ENCODE peak calls at places on chromosomes 3 and 15, in ten cellular contexts. U is GM12865, X is RWPE1, P is progenitor cell of endocrine pancreas, T is mammary epithelial cell, S is heart right ventricle, F is hepatocyte, C is IMR-90, Z is BE2C, Q is AG04450. M is an unnamed sample.

GRCh38 chr3:46416134-46417119 is 9.4 kb downstream of the CCRL2 start:
- DNase-seq in U (peak), X (no peak), P (no peak), T (no peak), S (no peak), F (no peak), C (no peak), Z (no peak), Q (no peak), M (no peak)

GRCh38 chr15:36988947-36989346 is 111.4 kb downstream of the MEIS2 start:
- DNase-seq in U (no peak), X (no peak), P (no peak), T (peak), S (no peak), F (no peak), C (peak), Z (no peak), Q (no peak), M (no peak)

GRCh38 chr3:122784436-122784835 is 9.2 kb downstream of the HSPBAP1 start:
- DNase-seq in U (no peak), X (peak), P (no peak), T (peak), S (no peak), F (no peak), C (peak), Z (no peak), Q (no peak), M (no peak)

GRCh38 chr3:50604628-50605588 is 6.7 kb downstream of the CISH start:
- DNase-seq in U (no peak), X (no peak), P (no peak), T (no peak), S (peak), F (no peak), C (no peak), Z (no peak), Q (no peak), M (no peak)

GRCh38 chr15:70475439-70475781 is 287.9 kb downstream of the UACA start:
- DNase-seq in U (no peak), X (no peak), P (no peak), T (no peak), S (no peak), F (no peak), C (no peak), Z (no peak), Q (no peak), M (no peak)

GRCh38 chr3:105615814-105616213 is 249.1 kb downstream of the ALCAM start:
- DNase-seq in U (peak), X (no peak), P (no peak), T (no peak), S (no peak), F (no peak), C (no peak), Z (no peak), Q (no peak), M (no peak)

GRCh38 chr15:27336676-27337075 is 365.7 kb downstream of the GABRG3 start:
- DNase-seq in U (no peak), X (no peak), P (no peak), T (no peak), S (no peak), F (no peak), C (no peak), Z (no peak), Q (no peak), M (no peak)

GRCh38 chr3:165389653-165390052 is 193.5 kb upstream of the SLITRK3 start:
- DNase-seq in U (no peak), X (no peak), P (no peak), T (no peak), S (no peak), F (no peak), C (no peak), Z (no peak), Q (no peak), M (no peak)

GRCh38 chr3:168998792-168999191 is 664.7 kb downstream of the MECOM start:
- DNase-seq in U (no peak), X (peak), P (no peak), T (no peak), S (no peak), F (no peak), C (no peak), Z (no peak), Q (no peak), M (no peak)

GRCh38 chr15:38636597-38636996 is 72.0 kb upstream of the RASGRP1 start:
- DNase-seq in U (no peak), X (no peak), P (no peak), T (no peak), S (peak), F (no peak), C (no peak), Z (no peak), Q (no peak), M (no peak)

GRCh38 chr3:69239063-69239462 is 116.7 kb upstream of the LMOD3 start:
- DNase-seq in U (no peak), X (no peak), P (no peak), T (no peak), S (no peak), F (no peak), C (no peak), Z (no peak), Q (no peak), M (no peak)

GRCh38 chr3:171388537-171388936 is 71.7 kb downstream of the TNIK start:
- DNase-seq in U (no peak), X (no peak), P (no peak), T (no peak), S (no peak), F (no peak), C (no peak), Z (no peak), Q (no peak), M (no peak)

GRCh38 chr3:194301730-194302129 is 49.4 kb downstream of the CPN2 start:
- DNase-seq in U (no peak), X (no peak), P (no peak), T (no peak), S (no peak), F (no peak), C (no peak), Z (peak), Q (no peak), M (no peak)
- TF ChIP-seq CTCF in U (no peak), X (no peak), P (no peak), T (no peak), S (no peak), F (no peak), C (no peak), Z (no peak), Q (no peak), M (no peak)

GRCh38 chr3:143672396-143673165 is 175.7 kb downstream of the SLC9A9 start:
- DNase-seq in U (no peak), X (no peak), P (no peak), T (no peak), S (no peak), F (no peak), C (no peak), Z (no peak), Q (no peak), M (no peak)
- TF ChIP-seq CTCF in U (no peak), X (no peak), P (no peak), T (no peak), S (no peak), F (no peak), C (no peak), Z (no peak), Q (no peak), M (no peak)

GRCh38 chr15:25739687-25740121 is 123.4 kb downstream of the ATP10A start:
- DNase-seq in U (peak), X (no peak), P (no peak), T (no peak), S (no peak), F (peak), C (peak), Z (no peak), Q (peak), M (no peak)
- TF ChIP-seq CTCF in U (no peak), X (no peak), P (peak), T (no peak), S (peak), F (peak), C (peak), Z (no peak), Q (peak), M (no peak)

DNA sequence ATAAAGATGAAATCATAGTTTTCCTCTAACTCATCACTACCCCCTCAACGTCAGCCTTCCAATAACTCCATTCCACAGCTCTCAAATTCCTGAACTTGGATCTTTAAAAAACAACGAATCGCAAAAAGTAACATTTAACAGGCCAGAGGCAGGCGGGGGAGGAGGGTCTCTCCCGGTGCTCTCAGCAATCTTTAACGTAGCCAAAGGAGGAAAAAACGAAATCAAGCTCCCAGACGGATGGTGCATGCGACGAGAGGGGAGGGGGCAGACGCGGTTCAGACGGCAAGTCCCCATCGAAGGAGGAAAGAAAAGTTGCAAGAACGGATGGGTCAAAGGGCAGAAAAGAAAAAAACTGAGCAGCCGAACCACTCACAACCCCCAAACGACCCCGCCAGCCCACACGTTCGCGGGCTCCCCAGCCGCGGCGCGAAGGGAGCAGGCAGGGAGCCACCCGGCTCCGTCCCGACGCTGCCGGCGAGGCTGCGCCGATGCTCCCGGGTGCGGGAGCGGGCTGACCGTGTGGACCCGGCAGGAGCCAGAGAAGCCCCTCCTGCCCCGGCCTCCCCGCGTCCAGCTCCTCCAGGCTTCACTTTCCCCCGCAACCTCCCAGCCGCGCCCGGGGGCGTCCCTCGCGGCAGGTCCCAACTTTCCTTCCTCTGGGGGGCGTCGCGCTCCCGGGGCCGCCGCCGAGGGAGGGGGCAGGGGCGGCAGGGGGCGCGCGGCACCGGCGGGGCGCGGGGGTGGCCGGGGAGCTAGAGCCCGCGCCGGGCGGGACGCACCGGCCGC is 661 bp downstream of the PEAK1 start:
- DNase-seq in U (peak), X (peak), P (peak), T (peak), S (peak), F (peak), C (peak), Z (peak), Q (no peak), M (peak)
- TF ChIP-seq CTCF in U (peak), X (peak), P (peak), T (peak), S (peak), F (peak), C (no peak), Z (peak), Q (peak), M (peak)

DNA sequence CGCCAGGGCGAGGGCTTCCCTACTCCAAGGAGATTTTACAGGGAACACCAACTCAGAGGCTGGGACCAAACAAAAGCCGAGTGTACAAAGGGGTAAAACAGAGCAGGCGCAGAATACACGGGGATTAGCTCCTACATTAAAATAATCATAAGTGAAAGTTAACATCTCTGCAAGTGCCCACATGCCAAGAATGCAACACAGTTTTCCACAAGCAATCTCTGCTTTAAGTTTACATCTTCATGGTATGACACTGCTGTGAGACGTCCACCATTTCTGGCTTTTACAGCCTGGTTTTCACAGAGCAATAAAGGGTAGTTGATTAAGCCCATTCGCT is 500 bp upstream of the VGLL3 start:
- DNase-seq in U (no peak), X (no peak), P (no peak), T (no peak), S (no peak), F (no peak), C (no peak), Z (no peak), Q (no peak), M (no peak)
- TF ChIP-seq CTCF in U (no peak), X (no peak), P (no peak), T (no peak), S (no peak), F (no peak), C (no peak), Z (no peak), Q (no peak), M (no peak)

DNA sequence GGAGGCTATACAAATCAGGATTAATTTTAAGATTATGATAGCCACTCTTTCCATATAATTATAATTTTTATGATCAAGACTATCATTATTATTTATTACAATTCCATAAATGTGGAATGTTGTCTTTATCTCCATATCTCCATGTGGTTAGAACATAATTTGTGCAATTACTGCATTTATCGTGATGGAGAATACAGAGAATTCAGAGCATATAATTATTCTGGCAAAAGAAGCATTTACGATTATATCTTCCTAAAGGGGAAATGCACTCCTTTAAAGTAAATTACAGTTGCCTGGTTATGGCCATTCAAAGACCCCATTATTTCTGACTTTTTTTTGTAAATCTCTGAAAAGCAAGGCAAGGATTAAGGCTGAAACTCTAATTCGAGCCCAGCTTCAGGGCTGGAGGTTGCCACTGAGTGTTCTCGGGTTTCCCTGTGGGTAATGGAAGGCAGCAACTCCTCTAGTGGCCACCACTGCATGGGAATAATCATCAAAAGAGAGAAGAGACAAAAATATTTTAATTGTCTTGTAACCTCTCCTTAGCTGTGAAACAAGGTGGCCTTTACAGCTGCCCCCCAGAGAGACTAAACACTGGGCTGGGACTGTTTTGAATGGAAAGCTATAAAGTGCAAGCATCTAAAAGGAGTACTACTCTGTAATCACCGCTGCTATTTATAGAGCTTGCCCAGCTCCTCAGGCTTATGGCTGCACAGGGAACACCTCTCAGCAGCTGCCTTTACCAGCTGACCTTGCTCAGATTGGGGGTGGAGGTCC is 59.8 kb upstream of the PRTG start:
- DNase-seq in U (no peak), X (no peak), P (no peak), T (no peak), S (no peak), F (no peak), C (no peak), Z (no peak), Q (no peak), M (no peak)
- TF ChIP-seq CTCF in U (no peak), X (no peak), P (no peak), T (no peak), S (no peak), F (no peak), C (no peak), Z (peak), Q (no peak), M (no peak)

GRCh38 chr3:128745742-128746141 is 19.8 kb downstream of the RAB7A start:
- DNase-seq in U (no peak), X (no peak), P (no peak), T (no peak), S (no peak), F (no peak), C (no peak), Z (no peak), Q (no peak), M (no peak)
- TF ChIP-seq CTCF in U (no peak), X (no peak), P (no peak), T (no peak), S (no peak), F (no peak), C (peak), Z (peak), Q (no peak), M (no peak)

DNA sequence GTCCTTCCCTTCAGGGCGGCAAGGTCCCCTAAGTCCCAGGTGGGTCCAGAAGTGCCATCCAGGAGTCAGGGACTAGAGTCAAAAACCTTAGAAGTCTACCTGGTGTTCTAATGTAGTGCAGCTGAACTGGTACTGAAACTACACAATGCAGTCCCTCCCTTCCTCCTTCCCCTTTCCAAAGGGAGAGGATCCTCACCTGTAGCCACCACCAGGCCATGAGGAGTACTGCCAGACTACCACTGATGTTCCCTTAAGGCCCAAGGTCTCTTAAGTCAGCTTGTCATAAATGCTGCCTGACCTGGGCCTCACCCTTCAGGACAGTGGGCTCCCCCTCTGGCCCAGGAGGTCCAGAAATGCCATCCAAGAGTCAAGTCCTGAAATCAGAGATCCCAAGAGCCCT is 98.9 kb downstream of the ULK4 start:
- DNase-seq in U (peak), X (no peak), P (no peak), T (peak), S (no peak), F (no peak), C (no peak), Z (no peak), Q (no peak), M (peak)
- TF ChIP-seq CTCF in U (peak), X (no peak), P (peak), T (no peak), S (no peak), F (no peak), C (no peak), Z (no peak), Q (peak), M (no peak)